ENCODE peak calls at places on chromosomes 7 and 10, in ten cellular contexts. One of them, this sample, is unnamed.

GRCh38 chr7:3033136-3033535 is 10.5 kb downstream of the CARD11 start:
- DNase-seq in MCF 10A: no peak
- DNase-seq in stimulated activated CD4-positive, alpha-beta T cell treated with anti-CD3 and anti-CD28 coated beads, Interleukin-1b, Interleukin-23, amount 100 ng/mL, for 24 hours: no peak
- DNase-seq in NCI-H510A treated with DMSO at 0.1 percent for 48 hours: no peak
- DNase-seq in stimulated activated CD8-positive, alpha-beta memory T cell treated with anti-CD3 and anti-CD28 coated beads, Interleukin-4, amount 100 ng/mL, for 1 hour: no peak
- DNase-seq in fibroblast of lung: no peak
- DNase-seq in endothelial cell: no peak
- DNase-seq in sciatic nerve: no peak
- DNase-seq in posterior vena cava: no peak
- DNase-seq in foreskin fibroblast: no peak
- DNase-seq in this sample: no peak

GRCh38 chr7:75892634-75893272 is 13.9 kb downstream of the RHBDD2 start:
- DNase-seq in MCF 10A: peak; percentile 32
- DNase-seq in stimulated activated CD4-positive, alpha-beta T cell treated with anti-CD3 and anti-CD28 coated beads, Interleukin-1b, Interleukin-23, amount 100 ng/mL, for 24 hours: no peak
- DNase-seq in NCI-H510A treated with DMSO at 0.1 percent for 48 hours: peak; percentile 75
- DNase-seq in stimulated activated CD8-positive, alpha-beta memory T cell treated with anti-CD3 and anti-CD28 coated beads, Interleukin-4, amount 100 ng/mL, for 1 hour: no peak
- DNase-seq in fibroblast of lung: peak; percentile 78
- DNase-seq in endothelial cell: no peak
- DNase-seq in sciatic nerve: peak; percentile 71
- DNase-seq in posterior vena cava: peak; percentile 86
- DNase-seq in foreskin fibroblast: peak; percentile 54
- DNase-seq in this sample: no peak

GRCh38 chr10:60607409-60607808 is 170.9 kb upstream of the CDK1 start:
- DNase-seq in MCF 10A: no peak
- DNase-seq in stimulated activated CD4-positive, alpha-beta T cell treated with anti-CD3 and anti-CD28 coated beads, Interleukin-1b, Interleukin-23, amount 100 ng/mL, for 24 hours: no peak
- DNase-seq in NCI-H510A treated with DMSO at 0.1 percent for 48 hours: no peak
- DNase-seq in stimulated activated CD8-positive, alpha-beta memory T cell treated with anti-CD3 and anti-CD28 coated beads, Interleukin-4, amount 100 ng/mL, for 1 hour: no peak
- DNase-seq in fibroblast of lung: no peak
- DNase-seq in endothelial cell: no peak
- DNase-seq in sciatic nerve: no peak
- DNase-seq in posterior vena cava: no peak
- DNase-seq in foreskin fibroblast: no peak
- DNase-seq in this sample: no peak

GRCh38 chr7:2643386-2644229 is 11.8 kb downstream of the TTYH3 start:
- DNase-seq in MCF 10A: no peak
- DNase-seq in stimulated activated CD4-positive, alpha-beta T cell treated with anti-CD3 and anti-CD28 coated beads, Interleukin-1b, Interleukin-23, amount 100 ng/mL, for 24 hours: no peak
- DNase-seq in NCI-H510A treated with DMSO at 0.1 percent for 48 hours: no peak
- DNase-seq in stimulated activated CD8-positive, alpha-beta memory T cell treated with anti-CD3 and anti-CD28 coated beads, Interleukin-4, amount 100 ng/mL, for 1 hour: no peak
- DNase-seq in fibroblast of lung: no peak
- DNase-seq in endothelial cell: no peak
- DNase-seq in sciatic nerve: no peak
- DNase-seq in posterior vena cava: no peak
- DNase-seq in foreskin fibroblast: no peak
- DNase-seq in this sample: no peak

GRCh38 chr10:98267069-98267893 is 713 bp downstream of the LOXL4 start:
- DNase-seq in MCF 10A: no peak
- DNase-seq in stimulated activated CD4-positive, alpha-beta T cell treated with anti-CD3 and anti-CD28 coated beads, Interleukin-1b, Interleukin-23, amount 100 ng/mL, for 24 hours: no peak
- DNase-seq in NCI-H510A treated with DMSO at 0.1 percent for 48 hours: peak; percentile 17
- DNase-seq in stimulated activated CD8-positive, alpha-beta memory T cell treated with anti-CD3 and anti-CD28 coated beads, Interleukin-4, amount 100 ng/mL, for 1 hour: no peak
- DNase-seq in fibroblast of lung: no peak
- DNase-seq in endothelial cell: no peak
- DNase-seq in sciatic nerve: no peak
- DNase-seq in posterior vena cava: no peak
- DNase-seq in foreskin fibroblast: no peak
- DNase-seq in this sample: no peak

GRCh38 chr10:7659560-7659959 is 7.2 kb downstream of the ITIH5 start:
- DNase-seq in MCF 10A: no peak
- DNase-seq in stimulated activated CD4-positive, alpha-beta T cell treated with anti-CD3 and anti-CD28 coated beads, Interleukin-1b, Interleukin-23, amount 100 ng/mL, for 24 hours: no peak
- DNase-seq in NCI-H510A treated with DMSO at 0.1 percent for 48 hours: no peak
- DNase-seq in stimulated activated CD8-positive, alpha-beta memory T cell treated with anti-CD3 and anti-CD28 coated beads, Interleukin-4, amount 100 ng/mL, for 1 hour: no peak
- DNase-seq in fibroblast of lung: no peak
- DNase-seq in endothelial cell: no peak
- DNase-seq in sciatic nerve: no peak
- DNase-seq in posterior vena cava: no peak
- DNase-seq in foreskin fibroblast: no peak
- DNase-seq in this sample: no peak

GRCh38 chr10:58414270-58415041 is 29.2 kb downstream of the TFAM start:
- DNase-seq in MCF 10A: peak; percentile 79
- DNase-seq in stimulated activated CD4-positive, alpha-beta T cell treated with anti-CD3 and anti-CD28 coated beads, Interleukin-1b, Interleukin-23, amount 100 ng/mL, for 24 hours: no peak
- DNase-seq in NCI-H510A treated with DMSO at 0.1 percent for 48 hours: peak; percentile 2
- DNase-seq in stimulated activated CD8-positive, alpha-beta memory T cell treated with anti-CD3 and anti-CD28 coated beads, Interleukin-4, amount 100 ng/mL, for 1 hour: no peak
- DNase-seq in fibroblast of lung: peak; percentile 81
- DNase-seq in endothelial cell: no peak
- DNase-seq in sciatic nerve: no peak
- DNase-seq in posterior vena cava: no peak
- DNase-seq in foreskin fibroblast: peak; percentile 61
- DNase-seq in this sample: no peak

GRCh38 chr10:102616071-102616770 is 28.1 kb upstream of the TRIM8 start:
- DNase-seq in MCF 10A: no peak
- DNase-seq in stimulated activated CD4-positive, alpha-beta T cell treated with anti-CD3 and anti-CD28 coated beads, Interleukin-1b, Interleukin-23, amount 100 ng/mL, for 24 hours: no peak
- DNase-seq in NCI-H510A treated with DMSO at 0.1 percent for 48 hours: peak; percentile 7
- DNase-seq in stimulated activated CD8-positive, alpha-beta memory T cell treated with anti-CD3 and anti-CD28 coated beads, Interleukin-4, amount 100 ng/mL, for 1 hour: no peak
- DNase-seq in fibroblast of lung: peak; percentile 71
- DNase-seq in endothelial cell: no peak
- DNase-seq in sciatic nerve: no peak
- DNase-seq in posterior vena cava: peak; percentile 90
- DNase-seq in foreskin fibroblast: no peak
- DNase-seq in this sample: no peak

GRCh38 chr7:51233375-51233774 is 83.2 kb downstream of the COBL start:
- DNase-seq in MCF 10A: no peak
- DNase-seq in stimulated activated CD4-positive, alpha-beta T cell treated with anti-CD3 and anti-CD28 coated beads, Interleukin-1b, Interleukin-23, amount 100 ng/mL, for 24 hours: no peak
- DNase-seq in NCI-H510A treated with DMSO at 0.1 percent for 48 hours: no peak
- DNase-seq in stimulated activated CD8-positive, alpha-beta memory T cell treated with anti-CD3 and anti-CD28 coated beads, Interleukin-4, amount 100 ng/mL, for 1 hour: no peak
- DNase-seq in fibroblast of lung: no peak
- DNase-seq in endothelial cell: no peak
- DNase-seq in sciatic nerve: no peak
- DNase-seq in posterior vena cava: no peak
- DNase-seq in foreskin fibroblast: no peak
- DNase-seq in this sample: no peak

GRCh38 chr10:82190432-82191260 is 315.7 kb downstream of the NRG3 start:
- DNase-seq in MCF 10A: peak; percentile 29
- DNase-seq in stimulated activated CD4-positive, alpha-beta T cell treated with anti-CD3 and anti-CD28 coated beads, Interleukin-1b, Interleukin-23, amount 100 ng/mL, for 24 hours: no peak
- DNase-seq in NCI-H510A treated with DMSO at 0.1 percent for 48 hours: no peak
- DNase-seq in stimulated activated CD8-positive, alpha-beta memory T cell treated with anti-CD3 and anti-CD28 coated beads, Interleukin-4, amount 100 ng/mL, for 1 hour: no peak
- DNase-seq in fibroblast of lung: no peak
- DNase-seq in endothelial cell: no peak
- DNase-seq in sciatic nerve: no peak
- DNase-seq in posterior vena cava: no peak
- DNase-seq in foreskin fibroblast: no peak
- DNase-seq in this sample: no peak

GRCh38 chr10:80202934-80203834 is 2.2 kb downstream of the ANXA11 start:
- DNase-seq in MCF 10A: peak; percentile 79
- DNase-seq in stimulated activated CD4-positive, alpha-beta T cell treated with anti-CD3 and anti-CD28 coated beads, Interleukin-1b, Interleukin-23, amount 100 ng/mL, for 24 hours: peak; percentile 60
- DNase-seq in NCI-H510A treated with DMSO at 0.1 percent for 48 hours: peak; percentile 78
- DNase-seq in stimulated activated CD8-positive, alpha-beta memory T cell treated with anti-CD3 and anti-CD28 coated beads, Interleukin-4, amount 100 ng/mL, for 1 hour: no peak
- DNase-seq in fibroblast of lung: peak; percentile 82
- DNase-seq in endothelial cell: peak; percentile 10
- DNase-seq in sciatic nerve: no peak
- DNase-seq in posterior vena cava: peak; percentile 92
- DNase-seq in foreskin fibroblast: peak; percentile 83
- DNase-seq in this sample: no peak

GRCh38 chr10:124214610-124215009 is 121.2 kb upstream of the CHST15 start:
- DNase-seq in MCF 10A: no peak
- DNase-seq in stimulated activated CD4-positive, alpha-beta T cell treated with anti-CD3 and anti-CD28 coated beads, Interleukin-1b, Interleukin-23, amount 100 ng/mL, for 24 hours: no peak
- DNase-seq in NCI-H510A treated with DMSO at 0.1 percent for 48 hours: no peak
- DNase-seq in stimulated activated CD8-positive, alpha-beta memory T cell treated with anti-CD3 and anti-CD28 coated beads, Interleukin-4, amount 100 ng/mL, for 1 hour: no peak
- DNase-seq in fibroblast of lung: no peak
- DNase-seq in endothelial cell: no peak
- DNase-seq in sciatic nerve: no peak
- DNase-seq in posterior vena cava: no peak
- DNase-seq in foreskin fibroblast: no peak
- DNase-seq in this sample: no peak

This sample was measured in mesothelial cell of epicardium.